ENCODE peak calls at places on chromosomes 11 and 22, in eight cellular contexts. U is lung, K is upper lobe of left lung, W is A549, R is HepG2, V is body of pancreas, X is esophagus squamous epithelium, I is sigmoid colon. L is an unnamed sample. For H3K4me1, the result is how much of the 10 kb centered on the place peaks cover.

GRCh38 chr11:12914401-12914912 is 94.7 kb upstream of the RASSF10 start:
- DNase-seq in V (peak), K (peak), X (no peak), I (peak), R (no peak), U (no peak), W (peak), L (peak)

GRCh38 chr11:60924906-60925684 is 835 bp downstream of the TMEM132A start:
- DNase-seq in V (no peak), W (no peak), U (no peak), X (no peak), K (no peak), I (no peak), R (no peak), L (no peak)

GRCh38 chr11:96567193-96567592 is 177.4 kb downstream of the JRKL start:
- DNase-seq in I (no peak), R (no peak), W (no peak), U (no peak), K (no peak), X (no peak), V (no peak), L (no peak)

GRCh38 chr11:94332814-94333213 is 28.4 kb downstream of the IZUMO1R start:
- DNase-seq in R (no peak), I (no peak), W (no peak), U (no peak), V (no peak), K (no peak), X (no peak), L (no peak)

GRCh38 chr11:7077101-7077500 is 11.7 kb upstream of the RBMXL2 start:
- DNase-seq in W (no peak), V (no peak), I (no peak), U (no peak), K (peak), X (no peak), R (no peak), L (no peak)

GRCh38 chr22:49592780-49593501 is 234.7 kb downstream of the BRD1 start:
- DNase-seq in X (no peak), W (no peak), I (peak), V (no peak), K (no peak), U (no peak), R (no peak), L (no peak)

GRCh38 chr11:42631223-42631843 is 680.5 kb upstream of the API5 start:
- DNase-seq in W (peak), R (peak), V (no peak), I (no peak), X (no peak), U (no peak), K (no peak), L (no peak)

GRCh38 chr11:61140416-61140815 is 20.8 kb downstream of the VPS37C start:
- DNase-seq in X (no peak), W (no peak), I (peak), R (no peak), V (no peak), K (no peak), U (no peak), L (no peak)

GRCh38 chr11:86421976-86422770 is 47.5 kb downstream of the CCDC81 start:
- DNase-seq in V (no peak), R (no peak), W (no peak), I (no peak), X (no peak), U (no peak), K (no peak), L (no peak)

GRCh38 chr11:70064011-70064725 is 13.9 kb upstream of the ANO1 start:
- DNase-seq in K (no peak), U (no peak), V (no peak), W (no peak), I (no peak), X (no peak), R (no peak), L (no peak)

GRCh38 chr11:24496371-24496727 is 504 bp upstream of the LUZP2 start:
- DNase-seq in K (no peak), V (no peak), U (no peak), X (no peak), I (no peak), R (no peak), W (no peak), L (no peak)

GRCh38 chr22:29211066-29211841 is 5.6 kb downstream of the EMID1 start:
- DNase-seq in V (no peak), R (no peak), U (no peak), W (no peak), X (no peak), K (no peak), I (no peak), L (no peak)

GRCh38 chr22:29072193-29072978 is 449 bp upstream of the KREMEN1 start:
- DNase-seq in X (peak), K (peak), U (peak), I (peak), V (peak), R (peak), W (peak), L (peak)

GRCh38 chr11:68127791-68128681 is 6.8 kb upstream of the CHKA start:
- DNase-seq in K (peak), X (no peak), W (no peak), R (peak), V (peak), U (peak), I (peak), L (peak)

GRCh38 chr22:19874307-19875060 is 19.8 kb upstream of the GNB1L start:
- DNase-seq in K (peak), R (no peak), U (peak), I (peak), W (no peak), X (no peak), V (no peak), L (peak)

GRCh38 chr22:32745251-32745995 is 56.1 kb upstream of the TIMP3 start:
- DNase-seq in W (no peak), K (no peak), I (peak), V (peak), X (no peak), R (no peak), U (peak), L (peak)

GRCh38 chr11:121762820-121763219 is 310.1 kb upstream of the SORL1-AS1 start:
- DNase-seq in U (no peak), W (no peak), R (no peak), K (peak), X (no peak), I (no peak), V (no peak), L (peak)

GRCh38 chr22:33513388-33514336 is 406.6 kb downstream of the LARGE1 start:
- DNase-seq in V (peak), I (no peak), K (no peak), U (no peak), W (no peak), X (no peak), R (peak), L (no peak)

GRCh38 chr11:41989173-41989572 is 529.7 kb upstream of the LRRC4C start:
- DNase-seq in W (no peak), V (no peak), X (no peak), I (no peak), U (no peak), R (no peak), K (no peak), L (no peak)

GRCh38 chr11:11661356-11662040 is 39.7 kb upstream of the GALNT18 start:
- DNase-seq in I (no peak), K (no peak), U (no peak), V (no peak), X (no peak), R (no peak), W (no peak), L (no peak)

GRCh38 chr22:38032681-38033521 is 24.3 kb upstream of the PICK1 start:
- DNase-seq in W (peak), V (peak), I (peak), X (no peak), K (no peak), R (peak), U (no peak), L (peak)

GRCh38 chr22:30250713-30251267 is 4.2 kb upstream of the LIF start:
- DNase-seq in W (peak), R (no peak), K (no peak), I (no peak), U (no peak), X (no peak), V (peak), L (no peak)

GRCh38 chr22:30876221-30876751 is 92.3 kb downstream of the MORC2 start:
- DNase-seq in U (no peak), R (no peak), W (no peak), V (no peak), I (peak), K (no peak), X (no peak), L (no peak)

GRCh38 chr11:83115551-83115950 is 41.4 kb upstream of the PCF11 start:
- DNase-seq in U (no peak), I (peak), K (no peak), R (peak), X (no peak), V (no peak), W (no peak), L (peak)

GRCh38 chr22:25876871-25877270 is 134.9 kb downstream of the MYO18B start:
- DNase-seq in V (no peak), R (no peak), X (no peak), W (no peak), I (no peak), U (no peak), K (no peak), L (no peak)

GRCh38 chr22:38320605-38321402 is 3.6 kb upstream of the CSNK1E start:
- DNase-seq in X (no peak), K (no peak), I (no peak), V (no peak), U (no peak), R (no peak), W (no peak), L (no peak)

GRCh38 chr22:31768422-31769059 is 14.7 kb downstream of the DEPDC5 start:
- DNase-seq in V (no peak), U (no peak), X (no peak), R (no peak), W (no peak), K (no peak), I (no peak), L (no peak)

GRCh38 chr22:47275479-47276218 is 513.2 kb downstream of the TBC1D22A start:
- DNase-seq in X (no peak), U (no peak), V (no peak), R (no peak), W (no peak), I (peak), K (no peak), L (no peak)

GRCh38 chr22:28019881-28020861 is 101.1 kb upstream of the PITPNB start:
- DNase-seq in V (peak), K (peak), X (no peak), U (peak), I (peak), W (peak), R (peak), L (peak)

GRCh38 chr11:125778728-125779127 is at the start of gene PATE2:
- DNase-seq in R (no peak), W (no peak), X (no peak), K (no peak), U (no peak), I (no peak), V (no peak), L (no peak)

GRCh38 chr22:36068776-36069344 is 40.2 kb upstream of the RBFOX2 start:
- DNase-seq in R (no peak), V (no peak), X (no peak), K (no peak), U (no peak), I (no peak), W (no peak), L (no peak)

GRCh38 chr11:45856044-45856468 is 8.8 kb downstream of the CRY2 start:
- DNase-seq in U (no peak), I (peak), W (no peak), V (no peak), X (no peak), K (no peak), R (no peak), L (peak)

GRCh38 chr11:72641900-72642814 is 32.1 kb downstream of the PDE2A start:
- DNase-seq in V (peak), X (no peak), K (peak), R (no peak), W (peak), U (no peak), I (peak), L (peak)

GRCh38 chr11:86663741-86664140 is 8.7 kb downstream of the ME3 start:
- DNase-seq in V (no peak), X (no peak), W (no peak), U (no peak), K (no peak), I (no peak), R (no peak), L (no peak)

GRCh38 chr22:41899992-41900651 is 14.8 kb downstream of the SHISA8 start:
- DNase-seq in W (no peak), I (no peak), R (no peak), X (no peak), V (no peak), K (no peak), U (no peak), L (no peak)

GRCh38 chr22:41772198-41772597 is 28.3 kb upstream of the CCDC134 start:
- DNase-seq in W (peak), X (no peak), V (no peak), R (no peak), K (no peak), U (no peak), I (no peak), L (no peak)

GRCh38 chr22:33932997-33933396 is 12.7 kb upstream of the LARGE1 start:
- DNase-seq in K (no peak), U (no peak), I (no peak), V (no peak), R (no peak), W (no peak), X (no peak), L (no peak)

GRCh38 chr11:69721745-69722144 is 17.9 kb upstream of the FGF19 start:
- DNase-seq in I (no peak), W (peak), V (peak), U (no peak), X (no peak), R (no peak), K (no peak), L (no peak)

GRCh38 chr11:109605006-109605405 is 183.0 kb downstream of the C11orf87 start:
- DNase-seq in U (no peak), K (no peak), W (no peak), V (no peak), X (no peak), R (no peak), I (no peak), L (no peak)

DNA sequence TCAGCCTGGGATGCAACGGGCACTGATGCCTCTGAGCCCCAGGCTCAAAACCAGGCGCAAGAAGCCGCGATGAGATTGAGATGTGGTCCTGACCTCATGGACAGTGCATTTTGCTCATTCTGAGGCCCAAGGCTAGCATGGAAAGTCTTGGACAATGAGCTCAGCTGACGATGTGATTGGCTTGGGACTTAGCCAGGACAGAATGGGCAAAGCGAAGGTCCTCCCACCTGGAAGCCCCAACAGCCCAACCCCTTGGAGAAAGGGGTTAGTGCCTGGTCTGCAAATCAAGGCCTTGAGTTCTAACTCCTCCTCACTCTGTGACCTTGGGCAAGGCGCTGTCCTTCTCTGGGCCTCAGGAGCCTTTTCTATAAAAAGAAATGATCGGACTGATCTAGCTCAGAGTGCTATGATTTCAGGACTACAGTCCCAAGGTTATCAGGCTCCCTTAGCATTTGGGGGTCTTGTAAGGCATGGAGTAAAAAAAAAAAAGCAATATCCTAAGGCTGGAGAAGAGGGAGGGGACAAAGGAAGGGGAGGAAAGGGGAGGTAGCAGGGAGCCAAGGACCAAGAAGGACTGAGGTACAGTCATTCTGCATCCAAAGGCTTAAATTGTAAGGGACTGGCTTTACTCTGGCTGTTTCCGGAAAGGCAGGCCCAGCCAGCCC is 2.7 kb downstream of the SLC43A3 start:
- DNase-seq in X (no peak), I (no peak), R (no peak), U (no peak), K (no peak), V (no peak), W (no peak), L (no peak)
- H3K4me1 ChIP-seq in X (under half), I (under half), R (under half), U (under half), K (under half), V (under half), W (under half), L (under half)

GRCh38 chr11:19321351-19321750 is 80.6 kb upstream of the E2F8 start:
- DNase-seq in I (no peak), U (no peak), X (no peak), V (no peak), R (no peak), K (no peak), W (no peak), L (no peak)

GRCh38 chr11:19327280-19327679 is 86.5 kb upstream of the E2F8 start:
- DNase-seq in I (no peak), U (no peak), W (no peak), V (no peak), X (no peak), K (no peak), R (no peak), L (no peak)

GRCh38 chr11:19320764-19321163 is 80.0 kb upstream of the E2F8 start:
- DNase-seq in K (no peak), U (no peak), R (no peak), W (no peak), V (no peak), I (no peak), X (no peak), L (no peak)

GRCh38 chr11:19326499-19326898 is 85.8 kb upstream of the E2F8 start:
- DNase-seq in R (no peak), X (no peak), I (no peak), V (no peak), W (no peak), K (no peak), U (no peak), L (no peak)

GRCh38 chr11:19323502-19323901 is 82.8 kb upstream of the E2F8 start:
- DNase-seq in U (no peak), X (no peak), V (no peak), I (no peak), K (no peak), R (no peak), W (no peak), L (no peak)
- TF ChIP-seq CTCF in U (no peak), X (no peak), V (peak), I (no peak), K (no peak), R (no peak), W (peak), L (no peak)

DNA sequence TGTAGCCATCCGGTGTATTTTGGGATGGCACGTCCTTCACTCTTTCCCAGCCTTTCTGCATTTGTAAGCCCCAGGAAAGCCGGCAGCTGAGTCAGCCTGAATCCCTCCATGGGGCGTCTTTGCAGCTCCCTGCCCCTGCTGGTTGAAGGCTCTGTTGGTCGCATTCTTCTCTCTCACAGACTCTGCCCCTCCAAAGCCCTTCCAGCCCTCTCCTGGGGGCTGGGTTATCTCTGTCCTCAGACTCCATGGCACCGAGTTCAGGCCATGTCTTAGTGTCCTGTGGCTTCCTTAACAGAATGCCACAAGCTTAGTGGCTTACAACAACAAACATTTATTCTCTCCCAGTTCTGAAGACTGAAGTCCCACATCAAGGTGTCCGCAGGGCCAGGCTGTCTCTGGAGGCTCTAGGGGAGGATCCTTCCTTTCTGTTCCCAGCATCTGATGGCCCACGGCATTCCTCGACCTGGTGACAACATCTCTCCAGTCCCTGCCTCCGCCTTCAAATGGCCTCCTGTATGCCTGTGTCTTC is 62.2 kb downstream of the BCR start:
- DNase-seq in V (no peak), W (no peak), K (no peak), U (no peak), I (no peak), R (no peak), X (no peak), L (no peak)
- H3K4me1 ChIP-seq in V (under half), W (under half), K (under half), U (under half), I (under half), R (under half), X (under half), L (under half)

GRCh38 chr22:45353816-45354215 is 44.1 kb downstream of the FAM118A start:
- DNase-seq in R (no peak), V (no peak), W (no peak), K (no peak), I (no peak), X (no peak), U (no peak), L (no peak)
- TF ChIP-seq CTCF in R (no peak), V (no peak), W (no peak), K (no peak), I (no peak), X (no peak), U (no peak), L (no peak)

DNA sequence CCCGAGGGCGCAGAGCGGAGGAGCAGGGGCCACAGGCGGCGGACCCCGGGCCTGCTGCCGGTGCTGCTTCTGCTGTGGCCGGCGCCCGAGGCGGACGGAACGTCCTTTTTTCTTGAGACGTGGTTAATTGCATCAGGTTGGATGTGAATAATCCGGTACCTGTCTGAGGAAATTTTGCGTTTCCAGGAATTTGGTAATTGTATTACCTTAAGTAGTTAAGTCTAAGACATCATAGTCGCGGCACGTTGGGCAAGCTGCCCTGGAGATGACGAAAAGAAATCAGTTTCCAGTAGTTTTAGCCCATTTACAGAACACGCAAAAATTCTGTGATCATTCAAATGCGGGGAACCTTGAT is 752 bp downstream of the SPECC1L start:
- DNase-seq in W (peak), K (no peak), X (no peak), V (no peak), U (no peak), I (no peak), R (no peak), L (peak)
- H3K4me1 ChIP-seq in W (under half), K (under half), X (under half), V (under half), U (under half), I (under half), R (half or more), L (under half)

DNA sequence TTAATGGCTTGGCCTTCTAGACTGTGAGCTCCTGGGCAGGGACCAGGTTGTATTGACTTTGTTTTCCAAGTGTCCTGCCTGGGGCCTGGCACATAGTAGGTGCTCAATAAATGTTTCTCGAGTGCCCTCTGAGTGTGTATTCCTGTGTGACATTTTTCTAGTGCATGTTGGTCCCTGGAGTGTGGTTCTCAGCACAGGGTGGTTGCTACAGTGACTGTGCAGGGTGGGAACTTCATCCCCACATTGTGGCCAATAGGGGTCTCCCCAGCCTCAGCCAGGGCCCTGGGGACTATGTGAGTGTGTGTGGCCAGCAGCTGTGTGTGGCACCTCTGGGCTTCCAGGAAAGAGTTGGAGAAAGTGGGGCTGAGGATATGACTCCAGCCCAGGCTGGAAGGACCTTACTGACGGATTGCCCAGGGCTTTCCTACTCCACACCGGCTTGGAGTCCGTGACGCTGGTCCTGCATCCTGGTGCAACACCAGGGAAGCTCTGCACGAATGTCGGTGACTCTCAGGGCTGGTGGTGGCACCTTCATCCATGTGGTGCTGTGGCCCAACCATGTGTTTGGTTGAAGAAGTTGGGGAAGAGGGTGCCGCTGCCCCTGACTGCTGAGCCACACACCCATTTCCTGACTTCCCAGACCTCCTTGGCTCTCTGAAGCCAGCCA is 9.0 kb upstream of the MARK2 start:
- DNase-seq in K (no peak), U (no peak), I (no peak), V (no peak), X (no peak), W (peak), R (peak), L (no peak)
- TF ChIP-seq CTCF in K (no peak), U (no peak), I (no peak), V (peak), X (no peak), W (peak), R (peak), L (peak)

L was measured in uterus.